ENCODE peak calls at places on chromosomes 7 and 10, in nine cellular contexts. X, A, C, T, Z, D, U, N and I are unnamed samples.
A peak's percentile ranks its signal among the peaks of the same experiment; 100 is the strongest.

GRCh38 chr7:144736880-144737493 is 98.9 kb downstream of the TPK1 start:
- DNase-seq in X (no peak), A (no peak), C (no peak), T (no peak), Z (no peak), D (no peak), U (no peak), N (no peak), I (no peak)

GRCh38 chr10:44627591-44628354 is 242.9 kb upstream of the CXCL12 start:
- DNase-seq in X (no peak), A (peak; percentile 54), C (no peak), T (no peak), Z (no peak), D (peak; percentile 90), U (no peak), N (no peak), I (no peak)

GRCh38 chr7:82805527-82805960 is 357.1 kb downstream of the PCLO start:
- DNase-seq in X (no peak), A (peak; percentile 79), C (no peak), T (peak; percentile 72), Z (no peak), D (peak; percentile 91), U (no peak), N (no peak), I (no peak)

GRCh38 chr7:81268551-81268950 is 349.7 kb upstream of the SEMA3C start:
- DNase-seq in X (no peak), A (peak; percentile 18), C (no peak), T (no peak), Z (no peak), D (no peak), U (no peak), N (no peak), I (no peak)

GRCh38 chr7:98840604-98841508 is 29.0 kb downstream of the TMEM130 start:
- DNase-seq in X (no peak), A (no peak), C (no peak), T (peak; percentile 22), Z (no peak), D (peak; percentile 39), U (no peak), N (no peak), I (no peak)

GRCh38 chr7:86989407-86989806 is 70.0 kb downstream of the ELAPOR2 start:
- DNase-seq in X (no peak), A (no peak), C (no peak), T (no peak), Z (no peak), D (no peak), U (no peak), N (no peak), I (no peak)

GRCh38 chr7:104106106-104106505 is 101.7 kb downstream of the ORC5 start:
- DNase-seq in X (no peak), A (peak; percentile 3), C (no peak), T (no peak), Z (no peak), D (peak; percentile 26), U (no peak), N (no peak), I (no peak)

GRCh38 chr7:74149556-74149955 is 24.6 kb upstream of the EIF4H start:
- DNase-seq in X (no peak), A (no peak), C (no peak), T (no peak), Z (no peak), D (no peak), U (no peak), N (no peak), I (no peak)

GRCh38 chr7:128931965-128932861 is 5.5 kb upstream of the IRF5 start:
- DNase-seq in X (no peak), A (no peak), C (no peak), T (no peak), Z (no peak), D (no peak), U (peak; percentile 45), N (no peak), I (no peak)

GRCh38 chr10:71244638-71245419 is 32.5 kb downstream of the UNC5B start:
- DNase-seq in X (no peak), A (no peak), C (no peak), T (peak; percentile 37), Z (peak; percentile 73), D (peak; percentile 87), U (peak; percentile 84), N (no peak), I (no peak)

GRCh38 chr10:71247306-71247705 is 34.9 kb downstream of the UNC5B start:
- DNase-seq in X (no peak), A (peak; percentile 66), C (no peak), T (no peak), Z (no peak), D (no peak), U (no peak), N (no peak), I (no peak)

GRCh38 chr10:71243756-71244637 is 31.6 kb downstream of the UNC5B start:
- DNase-seq in X (no peak), A (peak; percentile 80), C (no peak), T (no peak), Z (peak; percentile 45), D (peak; percentile 85), U (no peak), N (no peak), I (no peak)

GRCh38 chr10:71246591-71247143 is 34.3 kb downstream of the UNC5B start:
- DNase-seq in X (peak; percentile 43), A (peak; percentile 96), C (no peak), T (no peak), Z (no peak), D (no peak), U (peak; percentile 60), N (peak; percentile 61), I (no peak)

DNA sequence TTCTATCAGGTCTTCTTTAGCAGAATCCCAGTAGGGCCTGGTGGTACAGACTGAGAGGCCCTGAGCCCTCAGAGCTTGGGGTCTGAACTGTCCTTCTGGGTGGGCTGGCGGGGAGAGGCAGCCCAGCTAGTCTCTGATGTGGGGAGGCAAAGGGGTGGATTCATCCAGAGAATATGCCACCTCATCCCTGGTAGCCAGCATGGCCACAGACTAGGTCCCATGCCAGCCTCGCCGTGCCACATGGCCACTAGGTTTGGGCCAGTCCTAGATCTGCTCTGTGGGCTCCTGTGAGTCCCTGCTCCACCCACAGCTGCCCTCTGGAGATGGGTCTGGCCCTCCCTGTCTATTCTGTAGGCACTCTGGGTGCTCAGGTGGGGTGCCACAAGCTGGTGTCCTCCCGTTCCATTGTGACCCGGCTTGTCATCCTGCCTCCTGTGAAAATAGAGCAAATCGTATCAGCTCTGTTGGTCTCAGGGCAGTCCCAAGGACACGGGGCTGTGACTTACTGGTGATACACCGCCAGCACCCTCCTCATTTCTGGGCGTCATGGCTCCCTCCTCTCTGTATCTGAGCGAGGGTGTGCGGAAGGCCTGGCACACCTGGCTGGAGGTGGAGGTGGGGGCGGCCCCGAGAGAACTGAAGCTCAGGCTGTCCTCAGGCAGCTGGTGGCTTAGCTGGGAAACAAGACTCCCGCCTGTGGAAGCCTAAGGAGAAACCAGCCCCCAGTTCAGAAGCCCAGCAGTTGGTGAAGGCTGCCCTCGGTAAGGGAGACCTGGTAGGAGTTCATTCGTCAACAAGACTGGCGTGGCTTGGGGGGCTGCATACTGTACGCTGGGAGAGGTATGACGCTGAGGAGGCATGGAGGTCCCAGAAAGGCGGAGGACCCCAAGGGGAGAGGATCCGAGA is 33.3 kb downstream of the UNC5B start:
- DNase-seq in X (no peak), A (no peak), C (no peak), T (no peak), Z (no peak), D (no peak), U (peak; percentile 61), N (no peak), I (no peak)
- H3K4me1 ChIP-seq in X (peaks cover 31% of the 10 kb centered on the region), A (peaks cover 61% of the 10 kb centered on the region), C (no peaks in the 10 kb centered on the region), T (peaks cover 18% of the 10 kb centered on the region), Z (peaks cover 16% of the 10 kb centered on the region), D (peaks cover 20% of the 10 kb centered on the region), U (peaks cover 22% of the 10 kb centered on the region), N (peaks cover 20% of the 10 kb centered on the region), I (peaks cover under 1% of the 10 kb centered on the region)

GRCh38 chr10:132393695-132394181 is 3.3 kb upstream of the PWWP2B start:
- DNase-seq in X (no peak), A (no peak), C (no peak), T (no peak), Z (peak; percentile 33), D (no peak), U (peak; percentile 68), N (no peak), I (no peak)
- H3K27ac ChIP-seq in X (no peak overlapping the region), A (no peak overlapping the region), C (no peak overlapping the region), T (no peak overlapping the region), Z (no peak overlapping the region), D (no peak overlapping the region), U (no peak overlapping the region), N (peak overlapping the region; percentile 19), I (no peak overlapping the region)

GRCh38 chr10:119061926-119062325 is 18.7 kb downstream of the EIF3A start:
- DNase-seq in X (no peak), A (no peak), C (no peak), T (no peak), Z (no peak), D (no peak), U (no peak), N (no peak), I (no peak)
- H3K36me3 ChIP-seq in X (peaks cover 98% of the 10 kb centered on the region), A (peaks cover 56% of the 10 kb centered on the region), C (peaks cover 89% of the 10 kb centered on the region), T (peaks cover 99% of the 10 kb centered on the region), Z (no peaks in the 10 kb centered on the region), D (peaks cover 87% of the 10 kb centered on the region), U (peaks cover 100% of the 10 kb centered on the region), N (peaks cover 51% of the 10 kb centered on the region), I (peaks cover 99% of the 10 kb centered on the region)

GRCh38 chr10:102602272-102603045 is 41.8 kb upstream of the TRIM8 start:
- DNase-seq in X (no peak), A (no peak), C (no peak), T (no peak), Z (peak; percentile 79), D (peak; percentile 78), U (peak; percentile 84), N (no peak), I (no peak)

GRCh38 chr10:102601639-102602038 is 42.6 kb upstream of the TRIM8 start:
- DNase-seq in X (no peak), A (no peak), C (no peak), T (no peak), Z (no peak), D (no peak), U (no peak), N (no peak), I (no peak)

GRCh38 chr10:102605712-102606111 is 38.6 kb upstream of the TRIM8 start:
- DNase-seq in X (no peak), A (peak; percentile 64), C (no peak), T (no peak), Z (no peak), D (peak; percentile 71), U (peak; percentile 40), N (no peak), I (no peak)

GRCh38 chr10:102603946-102604345 is 40.3 kb upstream of the TRIM8 start:
- DNase-seq in X (no peak), A (no peak), C (no peak), T (no peak), Z (no peak), D (peak; percentile 49), U (peak; percentile 60), N (no peak), I (no peak)

DNA sequence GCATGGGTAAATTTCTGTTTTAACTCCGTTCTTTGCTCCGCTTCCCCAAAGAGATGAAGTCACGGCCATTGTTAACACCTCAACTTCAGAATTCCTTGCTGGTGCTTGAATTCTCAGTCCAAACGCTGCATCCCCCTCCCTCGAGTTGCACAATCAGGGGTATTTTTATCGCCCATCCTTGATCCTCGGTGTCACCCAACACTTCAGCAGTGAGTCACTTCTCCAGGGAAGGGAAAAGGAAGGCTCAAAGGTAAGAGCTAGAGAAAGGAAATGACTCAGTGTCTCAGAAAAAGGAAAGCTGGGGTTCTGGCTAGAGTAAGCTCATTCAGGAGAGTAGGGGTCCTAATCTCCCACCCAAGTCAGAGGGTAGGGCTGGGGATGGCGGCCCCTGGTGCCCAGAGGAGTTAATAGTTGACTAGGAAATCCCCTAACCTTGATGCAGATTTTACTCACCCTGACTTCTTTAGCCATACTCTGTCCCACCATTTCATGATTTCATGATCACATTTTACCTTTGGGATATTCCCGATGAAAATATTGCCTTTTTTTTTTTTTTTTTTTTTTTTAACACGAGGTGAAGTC is 39.8 kb upstream of the TRIM8 start:
- DNase-seq in X (no peak), A (peak; percentile 79), C (no peak), T (peak; percentile 59), Z (peak; percentile 68), D (peak; percentile 86), U (peak; percentile 56), N (no peak), I (no peak)
- H3K4me1 ChIP-seq in X (peaks cover 32% of the 10 kb centered on the region), A (peaks cover 26% of the 10 kb centered on the region), C (peaks cover 2% of the 10 kb centered on the region), T (peaks cover 33% of the 10 kb centered on the region), Z (peaks cover 6% of the 10 kb centered on the region), D (peaks cover 48% of the 10 kb centered on the region), U (peaks cover 3% of the 10 kb centered on the region), N (no peaks in the 10 kb centered on the region), I (no peaks in the 10 kb centered on the region)